ENCODE peak calls at places on chromosomes 13 and 19, in six cellular contexts. S is HS-5; K is activated CD4-positive, CD25-positive, alpha-beta regulatory T cell; U is M059J; F is NCI-H1436; X is stimulated activated CD4-positive, alpha-beta T cell treated with anti-CD3 and anti-CD28 coated beads, Interleukin-15, amount 100 ng/mL, for 24 hours. H is an unnamed sample.
A peak's percentile ranks its signal among the peaks of the same experiment; 100 is the strongest.

GRCh38 chr19:3555653-3556422 is 1.5 kb downstream of the MFSD12 start:
- DNase-seq in F (no peak), U (no peak), X (no peak), K (no peak), S (no peak), H (no peak)

GRCh38 chr19:40219721-40220276 is 1.6 kb upstream of the TTC9B start:
- DNase-seq in K (no peak), S (peak; percentile 87), U (peak; percentile 84), F (peak; percentile 43), X (no peak), H (no peak)

GRCh38 chr19:29634731-29635130 is 28.6 kb downstream of the POP4 start:
- DNase-seq in X (no peak), K (no peak), U (no peak), F (no peak), S (no peak), H (no peak)

GRCh38 chr19:2053601-2054389 is 2.8 kb upstream of the MKNK2 start:
- DNase-seq in U (no peak), K (no peak), S (no peak), X (no peak), F (no peak), H (no peak)

GRCh38 chr19:12766051-12766521 is 9.3 kb downstream of the HOOK2 start:
- DNase-seq in U (peak; percentile 64), S (no peak), K (peak; percentile 51), X (peak; percentile 82), F (no peak), H (peak; percentile 77)

GRCh38 chr13:74570834-74571233 is 436.6 kb upstream of the KLF12 start:
- DNase-seq in K (no peak), S (no peak), F (no peak), U (no peak), X (no peak), H (no peak)

GRCh38 chr19:52567921-52568320 is 2.2 kb upstream of the ZNF701 start:
- DNase-seq in U (no peak), S (no peak), X (no peak), F (no peak), K (no peak), H (no peak)

GRCh38 chr13:98961204-98962105 is 16.4 kb downstream of the DOCK9 start:
- DNase-seq in X (no peak), U (peak; percentile 32), S (no peak), K (no peak), F (no peak), H (no peak)

GRCh38 chr19:19217110-19217509 is 5.4 kb downstream of the NCAN start:
- DNase-seq in S (no peak), U (peak; percentile 47), F (no peak), K (no peak), X (no peak), H (peak; percentile 34)